ENCODE peak calls at places on chromosomes 5 and 9, in seven cellular contexts. J, F, W, E, X, T and G are unnamed samples.

GRCh38 chr5:12947379-12947778 is 997.1 kb downstream of the DNAH5 start:
- DNase-seq in J (no peak), F (no peak), W (no peak), E (no peak), X (no peak), T (no peak), G (no peak)

GRCh38 chr5:32828492-32828891 is 117.4 kb downstream of the NPR3 start:
- DNase-seq in J (no peak), F (no peak), W (no peak), E (no peak), X (no peak), T (no peak), G (no peak)

GRCh38 chr5:133423618-133424282 is 188.6 kb downstream of the FSTL4 start:
- DNase-seq in J (peak), F (peak), W (peak), E (peak), X (peak), T (peak), G (peak)

GRCh38 chr9:447230-448025 is 232.8 kb downstream of the DOCK8 start:
- DNase-seq in J (no peak), F (no peak), W (no peak), E (no peak), X (no peak), T (no peak), G (no peak)

GRCh38 chr9:123684393-123685149 is 245.4 kb downstream of the DENND1A start:
- DNase-seq in J (no peak), F (peak), W (no peak), E (no peak), X (no peak), T (no peak), G (no peak)

GRCh38 chr5:167912944-167913343 is 378.5 kb upstream of the WWC1 start:
- DNase-seq in J (no peak), F (no peak), W (no peak), E (no peak), X (no peak), T (no peak), G (no peak)

GRCh38 chr9:693460-694390 is 147.8 kb upstream of the DMRT1 start:
- DNase-seq in J (peak), F (no peak), W (no peak), E (peak), X (peak), T (no peak), G (no peak)

GRCh38 chr5:28517691-28518090 is 1479.3 kb upstream of the CDH9 start:
- DNase-seq in J (no peak), F (no peak), W (no peak), E (no peak), X (no peak), T (no peak), G (no peak)

GRCh38 chr9:27422435-27422834 is 101.7 kb upstream of the IFNK start:
- DNase-seq in J (no peak), F (no peak), W (no peak), E (no peak), X (no peak), T (no peak), G (no peak)

GRCh38 chr5:157165261-157165660 is 803 bp downstream of the GARIN3 start:
- DNase-seq in J (no peak), F (no peak), W (no peak), E (no peak), X (no peak), T (no peak), G (no peak)

GRCh38 chr9:95511232-95511951 is 5.4 kb downstream of the PTCH1 start:
- DNase-seq in J (peak), F (no peak), W (no peak), E (peak), X (no peak), T (no peak), G (peak)

GRCh38 chr9:114583371-114583770 is 4.2 kb upstream of the ATP6V1G1 start:
- DNase-seq in J (no peak), F (no peak), W (no peak), E (no peak), X (no peak), T (no peak), G (no peak)

GRCh38 chr9:33881635-33882034 is 64.7 kb downstream of the UBE2R2 start:
- DNase-seq in J (no peak), F (no peak), W (no peak), E (no peak), X (no peak), T (no peak), G (no peak)

GRCh38 chr5:158746979-158747378 is 352.7 kb downstream of the EBF1 start:
- DNase-seq in J (no peak), F (no peak), W (no peak), E (no peak), X (no peak), T (no peak), G (no peak)

GRCh38 chr5:73337586-73337985 is 111.0 kb downstream of the FOXD1 start:
- DNase-seq in J (no peak), F (no peak), W (no peak), E (no peak), X (no peak), T (no peak), G (no peak)

GRCh38 chr5:65760504-65761275 is 38.7 kb downstream of the NLN start:
- DNase-seq in J (no peak), F (peak), W (no peak), E (no peak), X (no peak), T (peak), G (peak)

GRCh38 chr5:139709587-139710369 is 61.6 kb downstream of the CXXC5 start:
- DNase-seq in J (no peak), F (peak), W (no peak), E (no peak), X (no peak), T (no peak), G (peak)

GRCh38 chr5:10333154-10334006 is 20.1 kb upstream of the MARCHF6 start:
- DNase-seq in J (peak), F (no peak), W (peak), E (peak), X (peak), T (peak), G (peak)

GRCh38 chr5:129803403-129803802 is 55.5 kb downstream of the MINAR2 start:
- DNase-seq in J (no peak), F (no peak), W (no peak), E (no peak), X (no peak), T (no peak), G (no peak)

GRCh38 chr5:141608557-141608956 is 10.2 kb downstream of the DIAPH1 start:
- DNase-seq in J (no peak), F (no peak), W (no peak), E (no peak), X (no peak), T (no peak), G (no peak)

GRCh38 chr9:33124716-33125378 is 42.3 kb downstream of the B4GALT1 start:
- DNase-seq in J (no peak), F (peak), W (no peak), E (no peak), X (no peak), T (no peak), G (no peak)

GRCh38 chr5:107557051-107557658 is 113.6 kb downstream of the EFNA5 start:
- DNase-seq in J (peak), F (no peak), W (no peak), E (no peak), X (no peak), T (peak), G (peak)

GRCh38 chr9:37938121-37938906 is 34.4 kb upstream of the SLC25A51 start:
- DNase-seq in J (no peak), F (no peak), W (no peak), E (no peak), X (no peak), T (no peak), G (peak)

GRCh38 chr9:35517136-35517535 is 27.2 kb downstream of the RUSC2 start:
- DNase-seq in J (no peak), F (no peak), W (no peak), E (no peak), X (no peak), T (no peak), G (no peak)

GRCh38 chr9:74577956-74578355 is 80.8 kb downstream of the RORB start:
- DNase-seq in J (no peak), F (no peak), W (no peak), E (no peak), X (no peak), T (no peak), G (no peak)

GRCh38 chr5:158841918-158842317 is 257.8 kb downstream of the EBF1 start:
- DNase-seq in J (no peak), F (no peak), W (no peak), E (no peak), X (no peak), T (no peak), G (no peak)

GRCh38 chr5:93717162-93717561 is 24.2 kb downstream of the POU5F2 start:
- DNase-seq in J (no peak), F (no peak), W (no peak), E (no peak), X (no peak), T (no peak), G (no peak)

GRCh38 chr5:94908889-94909480 is 290.5 kb downstream of the SLF1 start:
- DNase-seq in J (no peak), F (no peak), W (no peak), E (no peak), X (no peak), T (no peak), G (no peak)

GRCh38 chr9:73916016-73916673 is 581.0 kb upstream of the RORB start:
- DNase-seq in J (no peak), F (no peak), W (no peak), E (no peak), X (no peak), T (no peak), G (no peak)

GRCh38 chr9:101691657-101692056 is 46.8 kb downstream of the GRIN3A start:
- DNase-seq in J (no peak), F (no peak), W (no peak), E (no peak), X (no peak), T (no peak), G (no peak)

GRCh38 chr9:130634801-130635200 is 29.6 kb upstream of the PRDM12 start:
- DNase-seq in J (no peak), F (no peak), W (peak), E (no peak), X (no peak), T (no peak), G (no peak)

GRCh38 chr5:115605436-115605835 is 3.2 kb upstream of the TICAM2 start:
- DNase-seq in J (no peak), F (no peak), W (no peak), E (no peak), X (no peak), T (no peak), G (no peak)

GRCh38 chr5:41863871-41864486 is 6.2 kb downstream of the OXCT1 start:
- DNase-seq in J (no peak), F (no peak), W (no peak), E (no peak), X (no peak), T (no peak), G (no peak)

GRCh38 chr5:51033215-51033614 is 350.0 kb upstream of the ISL1 start:
- DNase-seq in J (no peak), F (no peak), W (no peak), E (no peak), X (no peak), T (peak), G (peak)

GRCh38 chr9:130406278-130406895 is 38.4 kb upstream of the ASS1 start:
- DNase-seq in J (no peak), F (no peak), W (no peak), E (no peak), X (no peak), T (no peak), G (no peak)

GRCh38 chr9:89845862-89846261 is 241.1 kb downstream of the GADD45G start:
- DNase-seq in J (no peak), F (peak), W (peak), E (no peak), X (no peak), T (no peak), G (no peak)

GRCh38 chr9:112111461-112111860 is 63.6 kb downstream of the SUSD1 start:
- DNase-seq in J (no peak), F (no peak), W (no peak), E (no peak), X (no peak), T (no peak), G (no peak)

GRCh38 chr5:35816881-35817521 is 39.7 kb upstream of the IL7R start:
- DNase-seq in J (no peak), F (no peak), W (no peak), E (no peak), X (no peak), T (no peak), G (no peak)
- TF ChIP-seq CTCF in J (no peak), F (no peak), W (no peak), E (no peak), X (no peak), T (no peak), G (no peak)

GRCh38 chr5:88692979-88693932 is 189.7 kb downstream of the MEF2C start:
- DNase-seq in J (no peak), F (no peak), W (no peak), E (no peak), X (no peak), T (no peak), G (no peak)
- TF ChIP-seq CTCF in J (no peak), F (no peak), W (no peak), E (no peak), X (no peak), T (no peak), G (no peak)

GRCh38 chr9:121266906-121267650 is 884 bp upstream of the GSN start:
- DNase-seq in J (no peak), F (no peak), W (no peak), E (no peak), X (peak), T (no peak), G (no peak)

GRCh38 chr9:121268598-121269029 is 652 bp downstream of the GSN start:
- DNase-seq in J (no peak), F (no peak), W (peak), E (no peak), X (no peak), T (no peak), G (no peak)

GRCh38 chr9:121269030-121269887 is 1.3 kb downstream of the GSN start:
- DNase-seq in J (no peak), F (no peak), W (no peak), E (no peak), X (peak), T (no peak), G (no peak)

GRCh38 chr9:121266356-121266755 is 1.6 kb upstream of the GSN start:
- DNase-seq in J (no peak), F (no peak), W (no peak), E (no peak), X (no peak), T (no peak), G (no peak)

DNA sequence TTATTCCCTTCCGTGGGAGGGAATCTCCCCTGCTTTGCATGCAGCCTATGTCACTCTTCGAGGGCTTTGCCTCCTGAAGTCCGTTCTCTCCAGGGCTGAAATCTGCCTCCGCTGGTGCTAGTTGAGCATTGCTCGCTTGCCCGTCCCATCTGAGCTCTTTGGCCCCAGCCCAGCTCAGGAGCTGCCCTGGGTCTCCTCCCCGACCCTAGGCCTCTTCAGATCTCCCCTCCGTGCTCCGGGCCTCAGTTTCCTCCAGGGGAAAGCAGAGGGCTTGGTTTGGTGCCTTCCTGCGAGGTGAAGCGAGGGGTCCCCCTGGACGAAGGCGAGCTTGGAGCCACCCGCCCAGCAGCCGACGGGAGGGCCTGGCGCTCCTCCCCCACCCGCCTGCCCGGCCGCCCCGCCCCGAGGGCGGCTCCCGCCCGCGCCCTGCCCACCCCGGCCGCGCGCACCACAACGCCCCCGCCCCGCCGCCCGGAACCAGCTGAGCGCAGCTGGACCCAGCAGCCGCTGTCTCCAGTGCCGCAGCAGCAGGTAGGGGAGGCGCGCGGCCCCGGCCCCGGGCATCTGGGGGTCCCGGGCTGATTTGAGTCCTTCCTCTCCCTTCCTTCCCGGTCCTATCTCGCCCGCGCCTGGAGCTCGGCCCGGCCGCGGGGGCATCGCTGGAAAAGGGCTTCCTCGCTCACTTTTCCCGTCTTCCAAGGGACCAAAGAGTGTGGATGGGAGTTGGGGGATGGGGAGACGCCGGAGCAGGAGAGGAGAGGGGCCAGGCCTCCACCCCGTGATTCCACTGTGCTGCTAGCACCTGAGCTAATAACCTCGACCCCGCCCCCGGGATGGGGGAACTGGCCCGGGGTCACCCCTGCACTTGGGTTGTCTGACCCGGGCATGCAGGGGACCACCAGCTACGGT is at the start of gene GSN:
- DNase-seq in J (peak), F (peak), W (peak), E (peak), X (peak), T (peak), G (peak)
- TF ChIP-seq CTCF in J (no peak), F (peak), W (peak), E (peak), X (no peak), T (peak), G (no peak)

GRCh38 chr5:174409070-174409469 is 315.3 kb upstream of the MSX2 start:
- DNase-seq in J (no peak), F (no peak), W (no peak), E (no peak), X (no peak), T (no peak), G (no peak)
- TF ChIP-seq CTCF in J (no peak), F (no peak), W (no peak), E (no peak), X (no peak), T (no peak), G (no peak)